ENCODE peak calls at places on chromosomes 13 and 19, in ten cellular contexts. One of them, this sample, is unnamed.
A peak's percentile ranks its signal among the peaks of the same experiment; 100 is the strongest.

GRCh38 chr13:112905990-112906641 is 62.9 kb upstream of the MCF2L start:
- DNase-seq in caudate nucleus: no peak
- DNase-seq in tibial nerve: no peak
- DNase-seq in NT2/D1: peak; percentile 92
- DNase-seq in lower leg skin: no peak
- DNase-seq in fibroblast of the aortic adventitia: no peak
- DNase-seq in NCI-H1105: no peak
- DNase-seq in activated naive CD4-positive, alpha-beta T cell treated with anti-CD3 and anti-CD28 coated beads, Interleukin-2, amount 10 ng/mL, durations not matched to agents 7 days and 5 days: no peak
- DNase-seq in HepG2: peak; percentile 66
- DNase-seq in SW 1271: no peak
- DNase-seq in this sample: no peak

GRCh38 chr19:48698046-48698445 is 2.3 kb downstream of the FUT2 start:
- DNase-seq in NCI-H1105: no peak
- DNase-seq in tibial nerve: no peak
- DNase-seq in caudate nucleus: no peak
- DNase-seq in NT2/D1: no peak
- DNase-seq in activated naive CD4-positive, alpha-beta T cell treated with anti-CD3 and anti-CD28 coated beads, Interleukin-2, amount 10 ng/mL, durations not matched to agents 7 days and 5 days: no peak
- DNase-seq in fibroblast of the aortic adventitia: peak; percentile 78
- DNase-seq in SW 1271: no peak
- DNase-seq in lower leg skin: no peak
- DNase-seq in HepG2: no peak
- DNase-seq in this sample: no peak

GRCh38 chr19:49829200-49829599 is 11.1 kb downstream of the MED25 start:
- DNase-seq in SW 1271: no peak
- DNase-seq in activated naive CD4-positive, alpha-beta T cell treated with anti-CD3 and anti-CD28 coated beads, Interleukin-2, amount 10 ng/mL, durations not matched to agents 7 days and 5 days: no peak
- DNase-seq in HepG2: no peak
- DNase-seq in lower leg skin: no peak
- DNase-seq in NT2/D1: no peak
- DNase-seq in NCI-H1105: no peak
- DNase-seq in caudate nucleus: no peak
- DNase-seq in tibial nerve: no peak
- DNase-seq in fibroblast of the aortic adventitia: no peak
- DNase-seq in this sample: no peak

GRCh38 chr13:23969672-23970071 is 72.4 kb upstream of the C1QTNF9B start:
- DNase-seq in activated naive CD4-positive, alpha-beta T cell treated with anti-CD3 and anti-CD28 coated beads, Interleukin-2, amount 10 ng/mL, durations not matched to agents 7 days and 5 days: no peak
- DNase-seq in lower leg skin: no peak
- DNase-seq in HepG2: peak; percentile 49
- DNase-seq in NT2/D1: no peak
- DNase-seq in fibroblast of the aortic adventitia: peak; percentile 65
- DNase-seq in NCI-H1105: no peak
- DNase-seq in SW 1271: no peak
- DNase-seq in caudate nucleus: no peak
- DNase-seq in tibial nerve: no peak
- DNase-seq in this sample: no peak

GRCh38 chr19:38674388-38675133 is 27.1 kb downstream of the ACTN4 start:
- DNase-seq in SW 1271: no peak
- DNase-seq in HepG2: no peak
- DNase-seq in NCI-H1105: no peak
- DNase-seq in activated naive CD4-positive, alpha-beta T cell treated with anti-CD3 and anti-CD28 coated beads, Interleukin-2, amount 10 ng/mL, durations not matched to agents 7 days and 5 days: no peak
- DNase-seq in caudate nucleus: no peak
- DNase-seq in tibial nerve: no peak
- DNase-seq in fibroblast of the aortic adventitia: no peak
- DNase-seq in NT2/D1: no peak
- DNase-seq in lower leg skin: peak; percentile 63
- DNase-seq in this sample: no peak

GRCh38 chr19:55178781-55179569 is 1.1 kb downstream of the SYT5 start:
- DNase-seq in NCI-H1105: peak; percentile 92
- DNase-seq in lower leg skin: no peak
- DNase-seq in HepG2: peak; percentile 34
- DNase-seq in caudate nucleus: no peak
- DNase-seq in NT2/D1: peak; percentile 78
- DNase-seq in SW 1271: no peak
- DNase-seq in fibroblast of the aortic adventitia: peak; percentile 72
- DNase-seq in activated naive CD4-positive, alpha-beta T cell treated with anti-CD3 and anti-CD28 coated beads, Interleukin-2, amount 10 ng/mL, durations not matched to agents 7 days and 5 days: peak; percentile 96
- DNase-seq in tibial nerve: no peak
- DNase-seq in this sample: peak; percentile 87

GRCh38 chr13:75195479-75196111 is 286.4 kb downstream of the TBC1D4 start:
- DNase-seq in lower leg skin: no peak
- DNase-seq in NCI-H1105: no peak
- DNase-seq in HepG2: no peak
- DNase-seq in tibial nerve: no peak
- DNase-seq in SW 1271: no peak
- DNase-seq in activated naive CD4-positive, alpha-beta T cell treated with anti-CD3 and anti-CD28 coated beads, Interleukin-2, amount 10 ng/mL, durations not matched to agents 7 days and 5 days: no peak
- DNase-seq in fibroblast of the aortic adventitia: no peak
- DNase-seq in NT2/D1: peak; percentile 22
- DNase-seq in caudate nucleus: no peak
- DNase-seq in this sample: no peak

GRCh38 chr13:25088562-25089221 is 7.2 kb upstream of the PABPC3 start:
- DNase-seq in tibial nerve: no peak
- DNase-seq in NT2/D1: no peak
- DNase-seq in fibroblast of the aortic adventitia: no peak
- DNase-seq in SW 1271: no peak
- DNase-seq in HepG2: no peak
- DNase-seq in activated naive CD4-positive, alpha-beta T cell treated with anti-CD3 and anti-CD28 coated beads, Interleukin-2, amount 10 ng/mL, durations not matched to agents 7 days and 5 days: no peak
- DNase-seq in lower leg skin: no peak
- DNase-seq in caudate nucleus: no peak
- DNase-seq in NCI-H1105: no peak
- DNase-seq in this sample: no peak

GRCh38 chr13:98890186-98890585 is 87.7 kb downstream of the DOCK9 start:
- DNase-seq in NT2/D1: no peak
- DNase-seq in tibial nerve: peak; percentile 22
- DNase-seq in HepG2: no peak
- DNase-seq in lower leg skin: peak; percentile 73
- DNase-seq in caudate nucleus: no peak
- DNase-seq in SW 1271: no peak
- DNase-seq in NCI-H1105: no peak
- DNase-seq in activated naive CD4-positive, alpha-beta T cell treated with anti-CD3 and anti-CD28 coated beads, Interleukin-2, amount 10 ng/mL, durations not matched to agents 7 days and 5 days: no peak
- DNase-seq in fibroblast of the aortic adventitia: peak; percentile 53
- DNase-seq in this sample: no peak

GRCh38 chr13:62512194-62513141 is 1096.8 kb upstream of the PCDH20 start:
- DNase-seq in lower leg skin: no peak
- DNase-seq in tibial nerve: no peak
- DNase-seq in fibroblast of the aortic adventitia: no peak
- DNase-seq in HepG2: peak; percentile 29
- DNase-seq in SW 1271: no peak
- DNase-seq in NT2/D1: peak; percentile 28
- DNase-seq in NCI-H1105: peak; percentile 55
- DNase-seq in activated naive CD4-positive, alpha-beta T cell treated with anti-CD3 and anti-CD28 coated beads, Interleukin-2, amount 10 ng/mL, durations not matched to agents 7 days and 5 days: peak; percentile 27
- DNase-seq in caudate nucleus: no peak
- DNase-seq in this sample: peak; percentile 60

GRCh38 chr13:93413972-93414717 is 187.5 kb downstream of the GPC6 start:
- DNase-seq in lower leg skin: no peak
- DNase-seq in fibroblast of the aortic adventitia: peak; percentile 61
- DNase-seq in activated naive CD4-positive, alpha-beta T cell treated with anti-CD3 and anti-CD28 coated beads, Interleukin-2, amount 10 ng/mL, durations not matched to agents 7 days and 5 days: no peak
- DNase-seq in HepG2: no peak
- DNase-seq in NCI-H1105: no peak
- DNase-seq in caudate nucleus: no peak
- DNase-seq in NT2/D1: peak; percentile 2
- DNase-seq in tibial nerve: no peak
- DNase-seq in SW 1271: no peak
- DNase-seq in this sample: no peak

GRCh38 chr13:96091164-96091931 is 1.4 kb downstream of the HS6ST3 start:
- DNase-seq in activated naive CD4-positive, alpha-beta T cell treated with anti-CD3 and anti-CD28 coated beads, Interleukin-2, amount 10 ng/mL, durations not matched to agents 7 days and 5 days: no peak
- DNase-seq in HepG2: no peak
- DNase-seq in NCI-H1105: peak; percentile 22
- DNase-seq in caudate nucleus: no peak
- DNase-seq in fibroblast of the aortic adventitia: peak; percentile 25
- DNase-seq in NT2/D1: no peak
- DNase-seq in SW 1271: no peak
- DNase-seq in lower leg skin: no peak
- DNase-seq in tibial nerve: no peak
- DNase-seq in this sample: no peak

GRCh38 chr19:10751109-10751972 is 33.5 kb downstream of the DNM2 start:
- DNase-seq in fibroblast of the aortic adventitia: no peak
- DNase-seq in caudate nucleus: no peak
- DNase-seq in HepG2: no peak
- DNase-seq in SW 1271: no peak
- DNase-seq in lower leg skin: no peak
- DNase-seq in NCI-H1105: no peak
- DNase-seq in NT2/D1: no peak
- DNase-seq in tibial nerve: no peak
- DNase-seq in activated naive CD4-positive, alpha-beta T cell treated with anti-CD3 and anti-CD28 coated beads, Interleukin-2, amount 10 ng/mL, durations not matched to agents 7 days and 5 days: no peak
- DNase-seq in this sample: no peak

GRCh38 chr19:10009269-10009665 is 1.0 kb downstream of the COL5A3 start:
- DNase-seq in caudate nucleus: no peak
- DNase-seq in activated naive CD4-positive, alpha-beta T cell treated with anti-CD3 and anti-CD28 coated beads, Interleukin-2, amount 10 ng/mL, durations not matched to agents 7 days and 5 days: peak; percentile 60
- DNase-seq in SW 1271: no peak
- DNase-seq in HepG2: no peak
- DNase-seq in lower leg skin: peak; percentile 48
- DNase-seq in tibial nerve: peak; percentile 44
- DNase-seq in NCI-H1105: no peak
- DNase-seq in NT2/D1: no peak
- DNase-seq in fibroblast of the aortic adventitia: peak; percentile 81
- DNase-seq in this sample: peak; percentile 22

GRCh38 chr19:39277598-39277997 is 9.4 kb downstream of the IFNL2 start:
- DNase-seq in tibial nerve: no peak
- DNase-seq in SW 1271: no peak
- DNase-seq in lower leg skin: no peak
- DNase-seq in NCI-H1105: no peak
- DNase-seq in HepG2: peak; percentile 77
- DNase-seq in activated naive CD4-positive, alpha-beta T cell treated with anti-CD3 and anti-CD28 coated beads, Interleukin-2, amount 10 ng/mL, durations not matched to agents 7 days and 5 days: no peak
- DNase-seq in fibroblast of the aortic adventitia: peak; percentile 6
- DNase-seq in caudate nucleus: no peak
- DNase-seq in NT2/D1: no peak
- DNase-seq in this sample: no peak

GRCh38 chr19:12896460-12896859 is 5.5 kb downstream of the GCDH start:
- DNase-seq in tibial nerve: no peak
- DNase-seq in activated naive CD4-positive, alpha-beta T cell treated with anti-CD3 and anti-CD28 coated beads, Interleukin-2, amount 10 ng/mL, durations not matched to agents 7 days and 5 days: no peak
- DNase-seq in SW 1271: no peak
- DNase-seq in NCI-H1105: no peak
- DNase-seq in HepG2: no peak
- DNase-seq in caudate nucleus: no peak
- DNase-seq in fibroblast of the aortic adventitia: no peak
- DNase-seq in lower leg skin: no peak
- DNase-seq in NT2/D1: no peak
- DNase-seq in this sample: no peak

GRCh38 chr13:101698400-101698799 is 245.9 kb downstream of the ITGBL1 start:
- DNase-seq in SW 1271: no peak
- DNase-seq in NCI-H1105: no peak
- DNase-seq in NT2/D1: no peak
- DNase-seq in HepG2: no peak
- DNase-seq in lower leg skin: no peak
- DNase-seq in activated naive CD4-positive, alpha-beta T cell treated with anti-CD3 and anti-CD28 coated beads, Interleukin-2, amount 10 ng/mL, durations not matched to agents 7 days and 5 days: no peak
- DNase-seq in tibial nerve: no peak
- DNase-seq in fibroblast of the aortic adventitia: peak; percentile 46
- DNase-seq in caudate nucleus: no peak
- DNase-seq in this sample: no peak

GRCh38 chr13:43227721-43228120 is 204.3 kb downstream of the DNAJC15 start:
- DNase-seq in NT2/D1: no peak
- DNase-seq in HepG2: no peak
- DNase-seq in SW 1271: no peak
- DNase-seq in NCI-H1105: no peak
- DNase-seq in tibial nerve: no peak
- DNase-seq in caudate nucleus: no peak
- DNase-seq in lower leg skin: no peak
- DNase-seq in fibroblast of the aortic adventitia: no peak
- DNase-seq in activated naive CD4-positive, alpha-beta T cell treated with anti-CD3 and anti-CD28 coated beads, Interleukin-2, amount 10 ng/mL, durations not matched to agents 7 days and 5 days: no peak
- DNase-seq in this sample: no peak

GRCh38 chr19:7953060-7953459 is 9.6 kb upstream of the TIMM44 start:
- DNase-seq in HepG2: no peak
- DNase-seq in SW 1271: no peak
- DNase-seq in lower leg skin: no peak
- DNase-seq in NT2/D1: no peak
- DNase-seq in caudate nucleus: no peak
- DNase-seq in activated naive CD4-positive, alpha-beta T cell treated with anti-CD3 and anti-CD28 coated beads, Interleukin-2, amount 10 ng/mL, durations not matched to agents 7 days and 5 days: no peak
- DNase-seq in tibial nerve: no peak
- DNase-seq in NCI-H1105: no peak
- DNase-seq in fibroblast of the aortic adventitia: peak; percentile 29
- DNase-seq in this sample: no peak

GRCh38 chr13:71515639-71516038 is 351.4 kb downstream of the DACH1 start:
- DNase-seq in caudate nucleus: no peak
- DNase-seq in NCI-H1105: no peak
- DNase-seq in fibroblast of the aortic adventitia: no peak
- DNase-seq in lower leg skin: no peak
- DNase-seq in NT2/D1: no peak
- DNase-seq in SW 1271: no peak
- DNase-seq in activated naive CD4-positive, alpha-beta T cell treated with anti-CD3 and anti-CD28 coated beads, Interleukin-2, amount 10 ng/mL, durations not matched to agents 7 days and 5 days: no peak
- DNase-seq in tibial nerve: no peak
- DNase-seq in HepG2: no peak
- DNase-seq in this sample: peak; percentile 11

GRCh38 chr19:45716314-45717130 is 14.2 kb downstream of the FBXO46 start:
- DNase-seq in NT2/D1: no peak
- DNase-seq in fibroblast of the aortic adventitia: peak; percentile 32
- DNase-seq in NCI-H1105: peak; percentile 2
- DNase-seq in tibial nerve: no peak
- DNase-seq in SW 1271: no peak
- DNase-seq in lower leg skin: peak; percentile 42
- DNase-seq in caudate nucleus: peak; percentile 17
- DNase-seq in HepG2: no peak
- DNase-seq in activated naive CD4-positive, alpha-beta T cell treated with anti-CD3 and anti-CD28 coated beads, Interleukin-2, amount 10 ng/mL, durations not matched to agents 7 days and 5 days: no peak
- DNase-seq in this sample: peak; percentile 74

GRCh38 chr19:17333611-17334413 is 843 bp downstream of the ANO8 start:
- DNase-seq in tibial nerve: no peak
- DNase-seq in caudate nucleus: no peak
- DNase-seq in lower leg skin: no peak
- DNase-seq in NT2/D1: no peak
- DNase-seq in activated naive CD4-positive, alpha-beta T cell treated with anti-CD3 and anti-CD28 coated beads, Interleukin-2, amount 10 ng/mL, durations not matched to agents 7 days and 5 days: peak; percentile 85
- DNase-seq in HepG2: no peak
- DNase-seq in NCI-H1105: no peak
- DNase-seq in fibroblast of the aortic adventitia: peak; percentile 65
- DNase-seq in SW 1271: no peak
- DNase-seq in this sample: peak; percentile 72

GRCh38 chr13:34943675-34944634 is 1.9 kb downstream of the NBEA start:
- DNase-seq in SW 1271: no peak
- DNase-seq in NT2/D1: no peak
- DNase-seq in caudate nucleus: no peak
- DNase-seq in NCI-H1105: no peak
- DNase-seq in lower leg skin: no peak
- DNase-seq in tibial nerve: no peak
- DNase-seq in fibroblast of the aortic adventitia: no peak
- DNase-seq in HepG2: no peak
- DNase-seq in activated naive CD4-positive, alpha-beta T cell treated with anti-CD3 and anti-CD28 coated beads, Interleukin-2, amount 10 ng/mL, durations not matched to agents 7 days and 5 days: no peak
- DNase-seq in this sample: no peak

GRCh38 chr19:5393088-5393487 is 52.5 kb upstream of the PTPRS start:
- DNase-seq in NT2/D1: no peak
- DNase-seq in activated naive CD4-positive, alpha-beta T cell treated with anti-CD3 and anti-CD28 coated beads, Interleukin-2, amount 10 ng/mL, durations not matched to agents 7 days and 5 days: no peak
- DNase-seq in lower leg skin: no peak
- DNase-seq in HepG2: no peak
- DNase-seq in SW 1271: no peak
- DNase-seq in tibial nerve: no peak
- DNase-seq in caudate nucleus: no peak
- DNase-seq in fibroblast of the aortic adventitia: no peak
- DNase-seq in NCI-H1105: no peak
- DNase-seq in this sample: no peak